ENCODE peak calls at places on chromosome 11, in eight cellular contexts. I is astrocyte of the spinal cord; L is NCI-H2081; C is activated CD4-positive, alpha-beta T cell treated with anti-CD3 and anti-CD28 coated beads for 24 hours; A is T-helper 9 cell; Q is activated T-cell treated with anti-CD3 and anti-CD28 coated beads for 24 hours; U is HCT116; K is A673. P is an unnamed sample.

GRCh38 chr11:9251306-9251705 is 13.8 kb downstream of the DENND5A start:
- DNase-seq in I (no peak), L (no peak), C (no peak), A (no peak), Q (no peak), U (no peak), K (no peak), P (no peak)

GRCh38 chr11:67646535-67647336 is 3.8 kb downstream of the ACY3 start:
- DNase-seq in I (no peak), L (no peak), C (no peak), A (no peak), Q (no peak), U (no peak), K (no peak), P (no peak)

GRCh38 chr11:35178862-35179261 is 39.9 kb downstream of the CD44 start:
- DNase-seq in I (no peak), L (no peak), C (no peak), A (no peak), Q (no peak), U (no peak), K (no peak), P (no peak)

GRCh38 chr11:123231263-123231662 is 36.2 kb upstream of the CLMP start:
- DNase-seq in I (no peak), L (no peak), C (no peak), A (no peak), Q (no peak), U (no peak), K (no peak), P (no peak)

GRCh38 chr11:131457163-131457562 is 86.7 kb downstream of the NTM start:
- DNase-seq in I (no peak), L (no peak), C (no peak), A (no peak), Q (no peak), U (no peak), K (no peak), P (no peak)

GRCh38 chr11:112776834-112777793 is 184.1 kb upstream of the NCAM1 start:
- DNase-seq in I (no peak), L (no peak), C (no peak), A (no peak), Q (no peak), U (no peak), K (peak; percentile 80), P (no peak)

GRCh38 chr11:2904153-2905052 is 18.8 kb upstream of the CDKN1C start:
- DNase-seq in I (no peak), L (no peak), C (no peak), A (no peak), Q (no peak), U (no peak), K (no peak), P (no peak)

GRCh38 chr11:33980896-33981295 is 70.6 kb upstream of the CAPRIN1 start:
- DNase-seq in I (no peak), L (peak; percentile 93), C (no peak), A (no peak), Q (no peak), U (no peak), K (peak; percentile 80), P (no peak)

GRCh38 chr11:47409440-47410403 is 1.3 kb downstream of the SLC39A13 start:
- DNase-seq in I (no peak), L (peak; percentile 69), C (no peak), A (no peak), Q (no peak), U (no peak), K (no peak), P (no peak)